ENCODE peak calls at places on chromosome 1, in four cellular contexts. P is pancreas, C is H1, A is SK-N-SH. V is an unnamed sample. For H3K4me1, the result is how much of the 10 kb centered on the place peaks cover.

GRCh38 chr1:41875487-41875886 is 43.2 kb downstream of the HIVEP3 start:
- DNase-seq in A (no peak), P (no peak), C (no peak), V (no peak)

GRCh38 chr1:172566196-172566997 is 33.4 kb downstream of the SUCO start:
- DNase-seq in P (no peak), A (no peak), C (no peak), V (no peak)

GRCh38 chr1:36847761-36848160 is 186.6 kb downstream of the GRIK3 start:
- DNase-seq in A (peak), P (no peak), C (peak), V (no peak)

GRCh38 chr1:10679521-10680220 is 116.8 kb downstream of the CASZ1 start:
- DNase-seq in C (peak), A (peak), P (no peak), V (peak)

GRCh38 chr1:3717041-3717714 is 35.1 kb upstream of the CCDC27 start:
- DNase-seq in P (no peak), C (no peak), A (peak), V (peak)

GRCh38 chr1:59819566-59820438 is 5.1 kb downstream of the HOOK1 start:
- DNase-seq in A (no peak), C (no peak), P (no peak), V (no peak)

GRCh38 chr1:153490272-153491051 is 30.0 kb upstream of the S100A7 start:
- DNase-seq in A (no peak), C (no peak), P (no peak), V (peak)

GRCh38 chr1:247212914-247213617 is 41.2 kb upstream of the ZNF124 start:
- DNase-seq in A (no peak), C (no peak), P (no peak), V (no peak)

GRCh38 chr1:208086116-208086515 is 158.1 kb downstream of the PLXNA2 start:
- DNase-seq in A (no peak), C (no peak), P (no peak), V (peak)

GRCh38 chr1:226549937-226550670 is 1.5 kb downstream of the STUM start:
- DNase-seq in C (no peak), P (peak), A (peak), V (peak)

GRCh38 chr1:178189814-178190213 is 95.9 kb downstream of the RASAL2 start:
- DNase-seq in C (peak), A (peak), P (no peak), V (no peak)

GRCh38 chr1:63663301-63663700 is 70.1 kb downstream of the PGM1 start:
- DNase-seq in A (no peak), P (no peak), C (no peak), V (peak)

GRCh38 chr1:113675299-113675698 is 84.0 kb downstream of the PHTF1 start:
- DNase-seq in A (no peak), C (no peak), P (no peak), V (no peak)

GRCh38 chr1:31712041-31712440 is 8.2 kb upstream of the COL16A1 start:
- DNase-seq in C (no peak), A (no peak), P (no peak), V (no peak)

GRCh38 chr1:189206617-189207016 is 1271.0 kb downstream of the BRINP3 start:
- DNase-seq in C (no peak), A (no peak), P (no peak), V (no peak)

GRCh38 chr1:41173651-41174050 is 68.5 kb downstream of the SCMH1 start:
- DNase-seq in A (no peak), C (no peak), P (no peak), V (no peak)

GRCh38 chr1:113266788-113267187 is 123.5 kb upstream of the MAGI3 start:
- DNase-seq in P (no peak), A (no peak), C (no peak), V (no peak)

GRCh38 chr1:74455390-74455789 is 57.0 kb downstream of the LRRC53 start:
- DNase-seq in A (no peak), P (no peak), C (no peak), V (no peak)

GRCh38 chr1:3945222-3945621 is 45.1 kb upstream of the C1orf174 start:
- DNase-seq in P (no peak), A (no peak), C (no peak), V (no peak)

GRCh38 chr1:197915797-197916686 is 1.1 kb upstream of the LHX9 start:
- DNase-seq in A (peak), P (peak), C (no peak), V (no peak)

GRCh38 chr1:89622895-89623294 is 10.0 kb upstream of the LRRC8C start:
- DNase-seq in C (no peak), A (peak), P (no peak), V (no peak)

GRCh38 chr1:43197343-43198127 is 25.4 kb downstream of the CFAP57 start:
- DNase-seq in A (peak), P (no peak), C (no peak), V (no peak)

GRCh38 chr1:240027059-240027462 is 64.6 kb upstream of the FMN2 start:
- DNase-seq in C (no peak), A (peak), P (no peak), V (no peak)

GRCh38 chr1:101967871-101968270 is 28.9 kb downstream of the OLFM3 start:
- DNase-seq in A (no peak), C (no peak), P (no peak), V (no peak)

GRCh38 chr1:40078512-40079333 is 18.3 kb downstream of the PPT1 start:
- DNase-seq in P (no peak), A (peak), C (no peak), V (no peak)

GRCh38 chr1:56755911-56756310 is 63.3 kb downstream of the FYB2 start:
- DNase-seq in P (no peak), C (no peak), A (no peak), V (no peak)

GRCh38 chr1:43960798-43961197 is 9.0 kb upstream of the DPH2 start:
- DNase-seq in C (no peak), A (no peak), P (no peak), V (no peak)

GRCh38 chr1:91148641-91149069 is 126.8 kb upstream of the ZNF644 start:
- DNase-seq in P (no peak), A (no peak), C (no peak), V (no peak)

GRCh38 chr1:22848374-22848773 is 124.3 kb downstream of the LACTBL1 start:
- DNase-seq in P (no peak), C (no peak), A (no peak), V (no peak)

GRCh38 chr1:94920061-94920460 is 6.8 kb downstream of the CNN3 start:
- DNase-seq in P (no peak), A (no peak), C (no peak), V (no peak)

GRCh38 chr1:48236716-48237470 is 14.4 kb downstream of the SLC5A9 start:
- DNase-seq in A (peak), P (no peak), C (no peak), V (peak)

GRCh38 chr1:110152133-110152785 is 2.0 kb downstream of the SLC6A17 start:
- DNase-seq in A (no peak), P (no peak), C (no peak), V (peak)

GRCh38 chr1:110159160-110159559 is 8.9 kb downstream of the SLC6A17 start:
- DNase-seq in C (no peak), P (no peak), A (no peak), V (no peak)

GRCh38 chr1:110158261-110158660 is 8.0 kb downstream of the SLC6A17 start:
- DNase-seq in C (no peak), P (no peak), A (no peak), V (peak)

GRCh38 chr1:110153407-110153950 is 3.2 kb downstream of the SLC6A17 start:
- DNase-seq in A (no peak), C (no peak), P (no peak), V (no peak)

DNA sequence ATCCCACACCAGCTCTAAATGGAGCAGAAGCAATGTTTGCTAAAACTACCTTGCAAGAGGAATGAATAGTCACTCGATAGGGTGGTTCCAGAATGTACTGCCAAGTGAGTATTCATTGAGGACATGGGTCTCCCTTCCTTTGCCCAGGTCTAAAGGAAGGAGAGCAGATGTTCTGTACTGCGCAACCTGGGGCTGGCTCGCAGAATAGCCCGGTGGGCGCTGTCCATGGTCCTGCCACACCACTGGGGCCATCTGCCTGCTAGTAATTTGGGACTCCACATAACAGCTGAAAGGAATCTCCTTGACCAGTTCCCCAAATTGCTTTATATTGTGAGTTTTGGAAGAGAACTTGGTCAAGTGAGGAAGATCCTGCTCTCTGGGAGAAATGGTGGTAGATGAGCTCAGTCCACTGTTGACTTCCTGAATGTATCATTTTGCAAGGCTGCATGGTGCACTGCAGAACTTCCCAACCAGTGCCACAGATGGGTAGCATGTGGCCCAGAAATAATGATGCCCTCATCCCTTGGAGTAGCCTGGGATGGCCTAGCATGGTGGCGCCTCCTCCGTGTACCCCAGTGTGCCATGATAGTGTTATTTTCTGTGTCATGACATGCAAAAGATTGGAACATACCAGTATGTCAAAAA is 5.7 kb downstream of the SLC6A17 start:
- DNase-seq in P (peak), C (no peak), A (no peak), V (peak)
- TF ChIP-seq CTCF in P (no peak), C (no peak), A (no peak), V (no peak)

GRCh38 chr1:164772635-164773034 is 213.7 kb downstream of the PBX1 start:
- DNase-seq in A (no peak), P (peak), C (no peak), V (peak)

GRCh38 chr1:164771568-164772350 is 212.8 kb downstream of the PBX1 start:
- DNase-seq in C (no peak), A (no peak), P (no peak), V (peak)

GRCh38 chr1:164770149-164770529 is 211.2 kb downstream of the PBX1 start:
- DNase-seq in C (no peak), A (no peak), P (no peak), V (no peak)

GRCh38 chr1:164769504-164770148 is 210.6 kb downstream of the PBX1 start:
- DNase-seq in A (no peak), P (no peak), C (no peak), V (no peak)

GRCh38 chr1:164771001-164771550 is 212.1 kb downstream of the PBX1 start:
- DNase-seq in C (no peak), A (no peak), P (no peak), V (no peak)
- H3K4me1 ChIP-seq in C (under half), A (half or more), P (half or more), V (under half)

DNA sequence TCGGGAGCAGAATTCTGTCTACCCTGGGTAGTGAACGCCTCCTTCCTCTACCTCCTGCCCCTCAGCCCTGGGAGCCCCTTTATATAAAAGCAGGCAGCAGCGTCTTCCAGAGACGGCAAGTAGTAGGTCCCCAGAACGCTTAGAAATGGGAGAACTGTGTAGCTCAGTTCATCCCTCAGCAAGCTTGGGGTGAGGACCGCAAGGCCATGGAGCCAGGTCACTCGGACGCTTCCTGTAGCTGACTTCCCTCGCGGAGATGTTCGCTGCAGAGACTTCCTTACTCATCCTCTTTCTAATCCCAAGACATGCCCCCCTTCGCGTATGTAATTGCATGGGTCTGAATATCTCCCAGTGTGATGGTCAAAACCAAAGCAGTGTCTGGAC is 141.4 kb upstream of the COA6 start:
- DNase-seq in P (no peak), C (no peak), A (no peak), V (no peak)
- TF ChIP-seq CTCF in P (no peak), C (no peak), A (no peak), V (no peak)

GRCh38 chr1:2320760-2321159 is 70.6 kb downstream of the MORN1 start:
- DNase-seq in C (no peak), A (no peak), P (no peak), V (no peak)

GRCh38 chr1:2322593-2323295 is 68.6 kb downstream of the MORN1 start:
- DNase-seq in C (no peak), P (no peak), A (no peak), V (no peak)

GRCh38 chr1:2321258-2321657 is 70.1 kb downstream of the MORN1 start:
- DNase-seq in P (no peak), A (no peak), C (no peak), V (no peak)

GRCh38 chr1:2323575-2323974 is 67.8 kb downstream of the MORN1 start:
- DNase-seq in C (no peak), P (no peak), A (no peak), V (no peak)

DNA sequence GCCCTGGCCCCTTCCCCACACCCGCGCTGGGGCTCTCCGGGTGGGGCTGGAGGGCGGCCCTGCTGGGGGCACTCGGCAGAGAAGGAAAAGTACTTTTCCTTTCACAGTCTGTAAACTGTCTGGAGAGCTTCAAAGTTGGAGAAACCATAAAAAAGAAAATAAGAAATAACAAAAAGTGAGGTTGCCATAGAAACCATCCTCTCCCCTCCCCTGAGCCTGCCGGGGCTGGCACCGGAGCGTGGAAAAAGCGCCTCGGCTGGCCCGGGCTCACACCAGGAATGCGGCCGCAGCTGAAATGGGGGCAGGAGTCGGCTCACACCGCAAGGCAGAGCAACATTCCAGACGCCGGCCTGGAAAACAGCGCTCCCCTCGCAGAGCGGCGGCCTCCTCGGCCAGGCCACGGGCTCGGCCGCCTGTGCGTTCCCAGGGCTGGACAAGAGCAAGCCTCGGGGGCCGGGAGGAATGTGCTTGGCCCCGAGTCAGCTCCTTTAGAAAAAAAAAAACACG is 69.2 kb downstream of the MORN1 start:
- DNase-seq in C (no peak), A (no peak), P (no peak), V (peak)
- H3K4me1 ChIP-seq in C (under half), A (under half), P (under half), V (under half)

DNA sequence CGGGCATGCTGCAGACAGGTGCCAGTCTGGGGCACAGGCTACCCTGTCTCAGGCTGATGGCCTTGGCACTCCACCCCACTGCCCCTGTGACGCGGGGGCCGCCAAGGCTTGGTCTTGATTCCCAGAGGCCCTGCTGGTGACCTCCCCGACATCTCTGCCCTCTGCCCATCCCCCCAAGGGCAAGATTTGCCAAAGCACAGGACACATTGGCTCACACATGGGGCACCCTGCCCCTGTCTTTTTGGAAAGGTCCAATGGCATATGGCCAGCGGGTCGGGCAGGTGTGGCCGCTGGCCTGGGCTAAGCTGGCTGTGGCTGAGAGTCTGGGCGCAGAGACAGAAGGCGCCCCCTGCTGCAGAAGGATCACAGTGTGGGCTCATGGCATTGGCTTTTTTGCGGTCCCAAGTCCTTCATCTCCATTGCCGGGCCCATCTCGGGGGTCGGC is 4.6 kb downstream of the MIB2 start:
- DNase-seq in C (no peak), P (no peak), A (peak), V (no peak)
- TF ChIP-seq CTCF in C (peak), P (no peak), A (peak), V (peak)

DNA sequence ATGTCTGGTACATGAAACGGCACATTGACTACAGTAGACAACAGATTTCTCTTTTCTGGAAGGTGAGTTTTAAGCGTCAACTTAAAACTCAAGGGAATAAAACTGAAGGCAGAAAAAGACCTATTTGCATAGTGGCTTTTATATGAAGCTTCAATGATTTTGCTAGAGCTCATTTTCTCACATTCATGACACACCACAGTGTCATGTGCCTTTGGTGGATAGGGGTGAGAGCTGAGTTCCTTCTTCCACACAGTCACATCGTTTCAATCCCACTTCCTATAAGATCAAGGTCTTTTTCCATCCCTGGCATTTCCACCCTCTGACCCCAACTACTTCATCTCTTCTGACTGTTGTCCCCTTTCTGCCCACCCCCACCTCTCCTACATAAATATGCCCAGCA is 31.0 kb downstream of the IL12RB2 start:
- DNase-seq in A (no peak), C (no peak), P (no peak), V (no peak)
- H3K4me1 ChIP-seq in A (under half), C (under half), P (under half), V (under half)

GRCh38 chr1:29389533-29390041 is 153.3 kb downstream of the PTPRU start:
- DNase-seq in C (no peak), A (peak), P (no peak), V (no peak)

GRCh38 chr1:29391362-29391880 is 155.1 kb downstream of the PTPRU start:
- DNase-seq in C (no peak), A (no peak), P (no peak), V (no peak)

GRCh38 chr1:29390491-29391361 is 154.4 kb downstream of the PTPRU start:
- DNase-seq in C (no peak), A (no peak), P (no peak), V (no peak)

GRCh38 chr1:29388884-29389283 is 152.6 kb downstream of the PTPRU start:
- DNase-seq in P (no peak), A (no peak), C (no peak), V (no peak)

GRCh38 chr1:29390075-29390474 is 153.8 kb downstream of the PTPRU start:
- DNase-seq in C (no peak), P (no peak), A (no peak), V (no peak)
- TF ChIP-seq CTCF in C (no peak), P (no peak), A (no peak), V (no peak)

DNA sequence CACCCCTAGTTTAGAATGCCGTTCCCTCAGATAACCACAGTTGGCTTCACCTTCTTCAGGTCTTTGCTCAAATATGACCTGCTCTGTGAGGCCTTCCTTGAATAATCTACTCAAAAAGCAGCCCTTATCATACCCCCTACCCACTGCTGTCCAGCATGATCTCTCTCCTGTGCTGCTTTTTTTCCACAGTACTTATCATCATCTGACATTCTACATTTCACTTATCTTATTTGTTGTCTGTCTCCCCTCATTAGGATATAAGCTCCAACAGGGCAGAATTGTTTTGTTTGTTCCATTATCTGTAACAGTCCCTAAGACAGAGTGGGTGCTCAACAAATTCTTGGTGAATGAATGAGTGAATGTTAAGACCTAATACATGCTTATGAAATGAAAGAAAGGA is 18.1 kb downstream of the USP24 start:
- DNase-seq in C (no peak), P (no peak), A (no peak), V (no peak)
- H3K4me1 ChIP-seq in C (under half), P (under half), A (under half), V (under half)

GRCh38 chr1:25247024-25247828 is at the start of gene RSRP1:
- DNase-seq in C (peak), A (peak), P (peak), V (peak)
- TF ChIP-seq CTCF in C (no peak), A (no peak), P (no peak), V (no peak)